ENCODE peak calls at places on chromosomes 11 and 22, in five cellular contexts. D is H9, Q is mesenchymal stem cell, L is trophoblast cell, H is H1. U is an unnamed sample.

GRCh38 chr11:82732734-82733443 is 775 bp downstream of the FAM181B start:
- DNase-seq in D (peak; percentile 31), Q (no peak), L (peak; percentile 12), H (no peak), U (no peak)

GRCh38 chr22:48950151-48950915 is 877.3 kb downstream of the BRD1 start:
- DNase-seq in D (peak; percentile 25), Q (no peak), L (no peak), H (no peak), U (no peak)

GRCh38 chr11:107969219-107969618 is 39.5 kb upstream of the CUL5 start:
- DNase-seq in D (peak; percentile 36), Q (peak; percentile 4), L (no peak), H (no peak), U (no peak)

GRCh38 chr11:64768300-64768694 is 8.5 kb upstream of the PYGM start:
- DNase-seq in D (no peak), Q (no peak), L (no peak), H (no peak), U (no peak)

GRCh38 chr22:49589811-49590210 is 237.9 kb downstream of the BRD1 start:
- DNase-seq in D (no peak), Q (no peak), L (peak; percentile 2), H (no peak), U (no peak)

GRCh38 chr11:77278595-77279506 is 22.6 kb downstream of the GDPD4 start:
- DNase-seq in D (no peak), Q (peak; percentile 24), L (peak; percentile 7), H (no peak), U (no peak)

GRCh38 chr11:47215366-47215925 is 672 bp downstream of the DDB2 start:
- DNase-seq in D (no peak), Q (no peak), L (peak; percentile 89), H (no peak), U (no peak)

GRCh38 chr11:44357734-44358133 is 47.8 kb upstream of the ALX4 start:
- DNase-seq in D (no peak), Q (no peak), L (no peak), H (no peak), U (no peak)

GRCh38 chr11:17277024-17277584 is 565 bp downstream of the NUCB2 start:
- DNase-seq in D (no peak), Q (peak; percentile 63), L (peak; percentile 47), H (no peak), U (no peak)

GRCh38 chr22:36606659-36607058 is 77.7 kb upstream of the EIF3D start:
- DNase-seq in D (no peak), Q (no peak), L (no peak), H (no peak), U (no peak)

GRCh38 chr11:131600591-131600990 is 230.2 kb downstream of the NTM start:
- DNase-seq in D (no peak), Q (no peak), L (no peak), H (no peak), U (no peak)

DNA sequence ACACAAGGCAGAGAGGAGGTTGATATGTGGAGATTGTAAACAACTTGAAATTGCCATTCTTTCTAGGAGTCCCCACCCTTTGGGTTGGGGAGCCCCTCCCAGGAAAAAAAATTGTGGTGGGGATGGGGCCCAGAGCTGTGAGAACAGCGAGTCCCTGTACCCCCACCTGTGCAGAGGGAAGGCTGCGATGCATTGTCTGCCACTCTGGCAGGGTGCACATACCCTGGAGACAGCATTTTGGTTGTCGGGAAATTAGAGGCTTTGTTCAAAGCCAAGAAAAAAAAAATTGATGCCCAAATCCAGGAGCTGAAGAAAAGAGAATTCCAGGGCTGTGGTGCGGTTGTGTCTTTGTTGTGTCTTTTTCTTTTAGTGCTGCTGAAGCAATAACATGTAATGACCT is 8.2 kb upstream of the PKNOX2 start:
- DNase-seq in D (no peak), Q (no peak), L (no peak), H (no peak), U (no peak)
- H2BK12ac ChIP-seq in D (no peak overlapping the region), Q (no peak overlapping the region), L (no peak overlapping the region), H (no peak overlapping the region), U (no peak overlapping the region)

GRCh38 chr11:1125803-1126202 is 31.9 kb upstream of the MUC5AC start:
- DNase-seq in D (no peak), Q (no peak), L (no peak), H (no peak), U (no peak)

GRCh38 chr11:1128333-1129142 is 29.2 kb upstream of the MUC5AC start:
- DNase-seq in D (peak; percentile 17), Q (no peak), L (no peak), H (no peak), U (no peak)

GRCh38 chr11:1126491-1126926 is 31.2 kb upstream of the MUC5AC start:
- DNase-seq in D (peak; percentile 16), Q (no peak), L (no peak), H (no peak), U (no peak)

GRCh38 chr11:1127664-1128162 is 30.0 kb upstream of the MUC5AC start:
- DNase-seq in D (no peak), Q (no peak), L (no peak), H (no peak), U (no peak)

GRCh38 chr11:1126935-1127663 is 30.7 kb upstream of the MUC5AC start:
- DNase-seq in D (peak; percentile 22), Q (no peak), L (no peak), H (no peak), U (no peak)
- H2BK12ac ChIP-seq in D (no peak overlapping the region), Q (no peak overlapping the region), L (no peak overlapping the region), H (no peak overlapping the region), U (no peak overlapping the region)

GRCh38 chr22:28562324-28562723 is 117.3 kb downstream of the TTC28 start:
- DNase-seq in D (no peak), Q (no peak), L (no peak), H (no peak), U (no peak)
- H2BK12ac ChIP-seq in D (no peak overlapping the region), Q (no peak overlapping the region), L (no peak overlapping the region), H (no peak overlapping the region), U (no peak overlapping the region)

DNA sequence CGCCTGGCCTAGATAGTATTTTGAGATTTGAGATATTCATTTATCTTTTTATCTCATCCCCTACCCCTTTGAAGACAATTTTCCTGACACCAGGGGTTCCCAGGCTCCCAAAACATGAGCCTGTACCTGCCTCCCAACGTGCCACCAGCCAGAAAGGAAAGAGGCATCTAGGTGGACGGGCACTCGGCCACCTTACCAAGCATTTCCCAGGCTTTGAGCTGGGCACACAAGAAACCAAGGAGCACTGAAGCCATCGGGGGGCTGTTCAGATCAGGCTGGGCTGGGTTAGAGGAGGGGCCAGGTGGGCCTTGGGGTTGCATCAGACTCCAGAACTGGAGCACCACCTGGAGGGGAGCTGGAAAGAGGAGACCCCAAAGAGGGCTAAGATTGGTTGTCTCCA is 28.5 kb upstream of the BAIAP2L2 start:
- DNase-seq in D (no peak), Q (no peak), L (no peak), H (no peak), U (no peak)
- H2BK12ac ChIP-seq in D (no peak overlapping the region), Q (no peak overlapping the region), L (no peak overlapping the region), H (peak overlapping the region; percentile 5), U (no peak overlapping the region)

GRCh38 chr22:46416537-46417267 is 81.2 kb downstream of the TRMU start:
- DNase-seq in D (no peak), Q (no peak), L (peak; percentile 77), H (no peak), U (no peak)

GRCh38 chr22:46417769-46418168 is 82.3 kb downstream of the TRMU start:
- DNase-seq in D (no peak), Q (no peak), L (no peak), H (no peak), U (no peak)

GRCh38 chr22:46417268-46417580 is 81.7 kb downstream of the TRMU start:
- DNase-seq in D (no peak), Q (no peak), L (no peak), H (no peak), U (no peak)

GRCh38 chr22:46414704-46415103 is 79.2 kb downstream of the TRMU start:
- DNase-seq in D (no peak), Q (no peak), L (no peak), H (no peak), U (no peak)

GRCh38 chr22:46415816-46416536 is 80.5 kb downstream of the TRMU start:
- DNase-seq in D (no peak), Q (no peak), L (no peak), H (no peak), U (no peak)
- H2BK12ac ChIP-seq in D (no peak overlapping the region), Q (no peak overlapping the region), L (peak overlapping the region; percentile 5), H (no peak overlapping the region), U (no peak overlapping the region)

U was measured in neuronal stem cell.